ENCODE peak calls at places on chromosomes 5 and 9, in four cellular contexts. S, H, I and F are unnamed samples.

GRCh38 chr5:110055301-110055700 is 365.6 kb downstream of the MAN2A1 start:
- DNase-seq in S (no peak), H (no peak), I (peak), F (peak)

GRCh38 chr5:104412649-104413240 is 850.2 kb upstream of the NUDT12 start:
- DNase-seq in S (no peak), H (peak), I (peak), F (peak)

GRCh38 chr5:180494060-180494509 is at the start of gene CNOT6:
- DNase-seq in S (peak), H (peak), I (peak), F (peak)

GRCh38 chr5:38913714-38914113 is 67.9 kb downstream of the OSMR start:
- DNase-seq in S (no peak), H (no peak), I (peak), F (no peak)

GRCh38 chr5:61817472-61818326 is 485.6 kb downstream of the ZSWIM6 start:
- DNase-seq in S (no peak), H (peak), I (peak), F (peak)

GRCh38 chr5:14236757-14237156 is 93.6 kb downstream of the TRIO start:
- DNase-seq in S (no peak), H (no peak), I (no peak), F (no peak)

GRCh38 chr9:133396952-133397351 is 20.8 kb downstream of the STKLD1 start:
- DNase-seq in S (no peak), H (no peak), I (peak), F (no peak)

GRCh38 chr5:59673438-59674058 is 220.0 kb downstream of the PDE4D start:
- DNase-seq in S (no peak), H (peak), I (peak), F (peak)

GRCh38 chr5:139733698-139734491 is 61.7 kb upstream of the PSD2 start:
- DNase-seq in S (no peak), H (no peak), I (no peak), F (no peak)

GRCh38 chr5:173765030-173765644 is 123.0 kb upstream of the CPEB4 start:
- DNase-seq in S (no peak), H (no peak), I (no peak), F (no peak)

GRCh38 chr9:82490019-82490499 is 501.5 kb downstream of the SPATA31D1 start:
- DNase-seq in S (no peak), H (peak), I (peak), F (peak)

DNA sequence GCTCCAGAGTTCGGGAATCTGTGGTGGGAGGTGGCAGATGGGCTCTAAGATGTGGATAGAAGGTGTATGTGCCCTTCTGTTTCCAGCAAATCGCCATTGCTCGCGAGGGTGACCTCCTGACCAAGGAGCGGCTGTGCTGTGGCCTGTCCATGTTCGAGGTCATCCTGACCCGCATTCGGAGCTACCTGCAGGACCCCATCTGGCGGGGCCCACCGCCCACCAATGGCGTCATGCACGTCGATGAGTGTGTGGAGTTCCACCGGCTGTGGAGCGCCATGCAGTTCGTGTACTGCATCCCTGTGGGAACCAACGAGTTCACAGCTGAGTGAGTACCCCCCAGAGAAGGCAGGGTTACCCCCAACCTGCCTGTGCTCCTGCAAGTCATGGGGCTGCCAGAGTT is 70.9 kb upstream of the NIPAL4 start:
- DNase-seq in S (no peak), H (no peak), I (no peak), F (no peak)
- TF ChIP-seq CTCF in S (no peak), H (no peak), I (no peak), F (no peak)

GRCh38 chr5:169511708-169512107 is 71.9 kb upstream of the SPDL1 start:
- DNase-seq in S (no peak), H (no peak), I (no peak), F (no peak)
- TF ChIP-seq CTCF in S (no peak), H (peak), I (peak), F (no peak)

GRCh38 chr5:36041537-36041845 is 25.2 kb downstream of the UGT3A2 start:
- DNase-seq in S (no peak), H (no peak), I (no peak), F (no peak)
- TF ChIP-seq CTCF in S (no peak), H (no peak), I (no peak), F (no peak)

DNA sequence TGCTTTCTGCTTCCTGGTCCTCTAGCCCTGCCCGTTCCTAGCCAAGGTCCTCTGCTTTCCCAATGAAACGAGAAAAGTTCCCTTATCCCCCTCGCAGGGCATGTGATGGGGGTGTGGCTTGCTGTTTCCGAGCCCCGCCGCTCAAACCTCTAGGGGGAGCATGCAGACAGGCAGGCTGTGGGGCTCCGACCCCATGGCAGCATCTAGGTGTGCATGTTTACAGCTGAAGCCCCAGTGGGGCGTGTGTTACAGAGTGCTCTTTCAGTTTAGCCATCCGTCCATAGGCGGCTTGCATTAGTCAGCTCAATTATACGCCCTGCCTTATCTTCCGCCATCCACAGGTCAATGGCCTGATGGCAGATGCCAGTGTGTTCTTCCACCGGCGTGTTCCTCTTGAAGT is 48.3 kb upstream of the SPATA31E1 start:
- DNase-seq in S (no peak), H (no peak), I (no peak), F (no peak)
- TF ChIP-seq CTCF in S (no peak), H (no peak), I (peak), F (no peak)

GRCh38 chr9:130478731-130479575 is 34.2 kb downstream of the ASS1 start:
- DNase-seq in S (no peak), H (no peak), I (no peak), F (no peak)

GRCh38 chr9:130478152-130478551 is 33.4 kb downstream of the ASS1 start:
- DNase-seq in S (no peak), H (no peak), I (no peak), F (no peak)

GRCh38 chr9:130479587-130479986 is 34.8 kb downstream of the ASS1 start:
- DNase-seq in S (no peak), H (no peak), I (no peak), F (no peak)

GRCh38 chr9:130482463-130482862 is 37.7 kb downstream of the ASS1 start:
- DNase-seq in S (no peak), H (no peak), I (no peak), F (no peak)

GRCh38 chr9:130480673-130481072 is 35.9 kb downstream of the ASS1 start:
- DNase-seq in S (no peak), H (no peak), I (no peak), F (no peak)
- TF ChIP-seq CTCF in S (no peak), H (no peak), I (peak), F (peak)

DNA sequence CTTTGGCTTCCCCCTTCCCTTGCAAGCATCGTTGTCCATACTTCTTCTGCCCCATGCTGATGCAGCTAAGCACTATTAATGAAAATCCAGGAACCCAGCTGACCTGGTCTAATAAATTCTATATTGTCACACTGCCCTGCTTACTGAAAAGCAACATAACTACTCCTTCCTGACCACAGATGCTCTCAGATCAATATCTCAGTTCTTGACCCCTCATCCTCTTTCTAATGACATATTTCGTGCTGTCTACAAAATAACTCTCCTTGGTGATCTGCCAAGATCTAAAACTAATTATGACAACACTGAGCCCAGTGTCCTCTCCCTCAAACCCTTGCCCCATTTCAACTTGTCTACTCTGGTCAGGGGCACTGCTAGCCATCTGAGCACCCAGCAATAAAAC is 405.5 kb downstream of the EFNA5 start:
- DNase-seq in S (no peak), H (no peak), I (no peak), F (no peak)
- TF ChIP-seq CTCF in S (no peak), H (no peak), I (no peak), F (no peak)

GRCh38 chr5:135745897-135746500 is 88.5 kb upstream of the SLC25A48 start:
- DNase-seq in S (no peak), H (no peak), I (no peak), F (no peak)

GRCh38 chr5:135753990-135754389 is 80.5 kb upstream of the SLC25A48 start:
- DNase-seq in S (no peak), H (no peak), I (no peak), F (no peak)

GRCh38 chr5:135747824-135748223 is 86.6 kb upstream of the SLC25A48 start:
- DNase-seq in S (no peak), H (no peak), I (no peak), F (no peak)

DNA sequence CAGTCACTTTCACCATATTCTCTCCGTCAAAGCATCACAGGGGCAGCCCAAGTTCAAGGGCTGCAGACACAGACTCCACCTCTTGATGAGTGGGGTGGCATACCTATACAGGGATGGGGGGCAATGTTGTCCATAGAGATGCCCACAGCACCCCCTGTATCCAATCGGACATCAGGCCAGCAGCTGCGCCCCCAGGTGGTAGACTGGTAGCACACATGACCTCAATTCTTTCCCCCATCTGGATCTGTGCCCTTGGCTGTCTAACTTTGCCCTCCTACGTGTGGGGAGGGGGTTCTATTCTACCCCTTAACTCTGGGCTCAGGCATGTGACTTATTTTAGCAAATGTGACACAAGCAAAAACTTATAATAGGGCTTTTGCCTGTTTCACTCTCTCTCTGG is 84.0 kb upstream of the SLC25A48 start:
- DNase-seq in S (no peak), H (no peak), I (no peak), F (no peak)
- TF ChIP-seq CTCF in S (no peak), H (no peak), I (no peak), F (peak)

DNA sequence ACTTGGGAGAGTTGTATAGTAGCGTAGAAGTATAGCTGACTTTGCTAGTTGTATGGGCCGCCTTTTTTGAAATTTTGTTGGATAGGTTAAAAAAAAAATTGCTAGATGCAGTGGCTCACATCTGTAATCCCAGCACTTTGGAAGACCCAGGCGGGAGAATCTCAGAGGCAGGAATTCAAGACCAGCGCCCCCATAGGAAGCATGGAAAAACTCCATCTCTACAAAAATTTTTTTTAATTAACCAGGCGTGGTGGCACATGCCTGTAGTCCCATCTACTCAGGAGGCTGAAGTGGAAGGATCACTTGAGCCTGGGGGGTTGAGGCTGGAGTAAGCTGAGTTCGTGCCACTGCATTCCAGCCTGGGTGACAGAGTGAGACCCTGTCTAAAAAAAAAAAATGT is 59.2 kb downstream of the SMC5 start:
- DNase-seq in S (no peak), H (no peak), I (no peak), F (no peak)
- TF ChIP-seq CTCF in S (no peak), H (no peak), I (peak), F (no peak)